ENCODE peak calls at places on chromosomes 4 and X, in five cellular contexts. One of them, this sample, is unnamed. For H3K4me1, the result is how much of the 10 kb centered on the place peaks cover.

GRCh38 chr4:16259531-16260246 is 33.4 kb upstream of the TAPT1 start:
- DNase-seq in PC-9: no peak
- DNase-seq in left lung: no peak
- DNase-seq in neuronal stem cell: no peak
- DNase-seq in aorta: no peak
- DNase-seq in this sample: no peak

GRCh38 chrX:8848921-8849320 is 47.7 kb upstream of the FAM9A start:
- DNase-seq in PC-9: peak
- DNase-seq in left lung: no peak
- DNase-seq in neuronal stem cell: no peak
- DNase-seq in aorta: no peak
- DNase-seq in this sample: peak

GRCh38 chr4:156560701-156561100 is 410.9 kb downstream of the PDGFC start:
- DNase-seq in PC-9: no peak
- DNase-seq in left lung: no peak
- DNase-seq in neuronal stem cell: no peak
- DNase-seq in aorta: no peak
- DNase-seq in this sample: no peak

GRCh38 chr4:174631901-174632758 is 109.8 kb upstream of the HPGD start:
- DNase-seq in PC-9: no peak
- DNase-seq in left lung: no peak
- DNase-seq in neuronal stem cell: peak
- DNase-seq in aorta: no peak
- DNase-seq in this sample: peak

GRCh38 chr4:59608466-59608865 is 1591.7 kb upstream of the ADGRL3 start:
- DNase-seq in PC-9: no peak
- DNase-seq in left lung: no peak
- DNase-seq in neuronal stem cell: no peak
- DNase-seq in aorta: no peak
- DNase-seq in this sample: peak

GRCh38 chrX:66074920-66075879 is 35.3 kb upstream of the VSIG4 start:
- DNase-seq in PC-9: no peak
- DNase-seq in left lung: peak
- DNase-seq in neuronal stem cell: no peak
- DNase-seq in aorta: peak
- DNase-seq in this sample: peak

GRCh38 chrX:24487576-24487975 is 22.5 kb downstream of the PDK3 start:
- DNase-seq in PC-9: no peak
- DNase-seq in left lung: no peak
- DNase-seq in neuronal stem cell: no peak
- DNase-seq in aorta: no peak
- DNase-seq in this sample: no peak

GRCh38 chr4:2725380-2725779 is 30.8 kb downstream of the TNIP2 start:
- DNase-seq in PC-9: no peak
- DNase-seq in left lung: peak
- DNase-seq in neuronal stem cell: no peak
- DNase-seq in aorta: no peak
- DNase-seq in this sample: peak

GRCh38 chr4:10083331-10083769 is 33.2 kb downstream of the WDR1 start:
- DNase-seq in PC-9: no peak
- DNase-seq in left lung: no peak
- DNase-seq in neuronal stem cell: no peak
- DNase-seq in aorta: peak
- DNase-seq in this sample: no peak

GRCh38 chr4:154294951-154295350 is 196.6 kb downstream of the DCHS2 start:
- DNase-seq in PC-9: no peak
- DNase-seq in left lung: no peak
- DNase-seq in neuronal stem cell: no peak
- DNase-seq in aorta: no peak
- DNase-seq in this sample: no peak

GRCh38 chrX:3938587-3938986 is 225.1 kb upstream of the PRKX start:
- DNase-seq in PC-9: no peak
- DNase-seq in left lung: no peak
- DNase-seq in neuronal stem cell: no peak
- DNase-seq in aorta: no peak
- DNase-seq in this sample: no peak

GRCh38 chr4:89161841-89162240 is 50.5 kb downstream of the TIGD2 start:
- DNase-seq in PC-9: no peak
- DNase-seq in left lung: no peak
- DNase-seq in neuronal stem cell: no peak
- DNase-seq in aorta: no peak
- DNase-seq in this sample: peak

GRCh38 chrX:129678881-129679195 is 24.1 kb upstream of the APLN start:
- DNase-seq in PC-9: no peak
- DNase-seq in left lung: no peak
- DNase-seq in neuronal stem cell: no peak
- DNase-seq in aorta: no peak
- DNase-seq in this sample: peak

GRCh38 chrX:33175201-33175600 is 36.1 kb downstream of the DMD start:
- DNase-seq in PC-9: no peak
- DNase-seq in left lung: no peak
- DNase-seq in neuronal stem cell: no peak
- DNase-seq in aorta: no peak
- DNase-seq in this sample: no peak

GRCh38 chrX:40947276-40947675 is 138.0 kb upstream of the USP9X start:
- DNase-seq in PC-9: no peak
- DNase-seq in left lung: no peak
- DNase-seq in neuronal stem cell: no peak
- DNase-seq in aorta: no peak
- DNase-seq in this sample: no peak

GRCh38 chr4:30854566-30854965 is 134.4 kb downstream of the PCDH7 start:
- DNase-seq in PC-9: no peak
- DNase-seq in left lung: no peak
- DNase-seq in neuronal stem cell: no peak
- DNase-seq in aorta: no peak
- DNase-seq in this sample: peak

GRCh38 chr4:81424336-81424735 is 47.4 kb downstream of the RASGEF1B start:
- DNase-seq in PC-9: no peak
- DNase-seq in left lung: no peak
- DNase-seq in neuronal stem cell: no peak
- DNase-seq in aorta: no peak
- DNase-seq in this sample: no peak

GRCh38 chrX:39945709-39946108 is 152.0 kb downstream of the BCOR start:
- DNase-seq in PC-9: no peak
- DNase-seq in left lung: no peak
- DNase-seq in neuronal stem cell: no peak
- DNase-seq in aorta: no peak
- DNase-seq in this sample: no peak

GRCh38 chr4:45985038-45985437 is 138.8 kb downstream of the GABRG1 start:
- DNase-seq in PC-9: no peak
- DNase-seq in left lung: no peak
- DNase-seq in neuronal stem cell: no peak
- DNase-seq in aorta: no peak
- DNase-seq in this sample: no peak

GRCh38 chr4:42310343-42310742 is 86.9 kb upstream of the SHISA3 start:
- DNase-seq in PC-9: no peak
- DNase-seq in left lung: no peak
- DNase-seq in neuronal stem cell: no peak
- DNase-seq in aorta: no peak
- DNase-seq in this sample: no peak

GRCh38 chrX:131402124-131402811 is 113.2 kb upstream of the IGSF1 start:
- DNase-seq in PC-9: no peak
- DNase-seq in left lung: no peak
- DNase-seq in neuronal stem cell: no peak
- DNase-seq in aorta: no peak
- DNase-seq in this sample: no peak

GRCh38 chr4:85824166-85824945 is 349.4 kb downstream of the ARHGAP24 start:
- DNase-seq in PC-9: no peak
- DNase-seq in left lung: no peak
- DNase-seq in neuronal stem cell: no peak
- DNase-seq in aorta: no peak
- DNase-seq in this sample: no peak

GRCh38 chrX:13885591-13885990 is 68.7 kb upstream of the GPM6B start:
- DNase-seq in PC-9: no peak
- DNase-seq in left lung: no peak
- DNase-seq in neuronal stem cell: no peak
- DNase-seq in aorta: no peak
- DNase-seq in this sample: no peak

GRCh38 chrX:33272986-33273385 is 61.6 kb upstream of the DMD start:
- DNase-seq in PC-9: no peak
- DNase-seq in left lung: no peak
- DNase-seq in neuronal stem cell: no peak
- DNase-seq in aorta: no peak
- DNase-seq in this sample: no peak

GRCh38 chr4:188275686-188276085 is 136.4 kb downstream of the TRIML1 start:
- DNase-seq in PC-9: no peak
- DNase-seq in left lung: no peak
- DNase-seq in neuronal stem cell: no peak
- DNase-seq in aorta: no peak
- DNase-seq in this sample: peak

GRCh38 chr4:7486101-7486500 is 51.4 kb upstream of the PSAPL1 start:
- DNase-seq in PC-9: no peak
- DNase-seq in left lung: no peak
- DNase-seq in neuronal stem cell: no peak
- DNase-seq in aorta: no peak
- DNase-seq in this sample: no peak

GRCh38 chrX:13694983-13695382 is 6.1 kb downstream of the RAB9A start:
- DNase-seq in PC-9: no peak
- DNase-seq in left lung: no peak
- DNase-seq in neuronal stem cell: no peak
- DNase-seq in aorta: no peak
- DNase-seq in this sample: no peak

DNA sequence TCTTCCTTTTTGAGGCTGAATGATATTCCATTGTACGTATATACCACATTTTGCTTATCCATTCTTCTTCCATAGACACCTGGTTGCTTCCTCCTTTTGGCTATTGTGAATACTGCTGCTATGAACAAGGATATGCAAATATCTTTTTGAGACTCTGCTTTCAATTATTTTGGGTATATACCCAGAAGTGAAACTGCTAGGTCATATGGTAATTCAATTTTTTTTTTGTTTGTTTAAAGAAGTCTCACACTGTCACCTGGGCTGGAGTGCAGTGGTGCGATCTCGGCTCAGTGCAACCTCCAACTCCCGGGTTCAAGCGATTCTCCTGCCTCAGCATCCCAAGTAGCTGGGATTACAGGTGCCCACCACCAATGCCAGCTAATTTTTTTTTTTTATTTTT is 75.3 kb downstream of the METTL14 start:
- DNase-seq in PC-9: no peak
- DNase-seq in left lung: no peak
- DNase-seq in neuronal stem cell: no peak
- DNase-seq in aorta: no peak
- DNase-seq in this sample: no peak
- H3K4me1 ChIP-seq in PC-9: under half
- H3K4me1 ChIP-seq in left lung: under half
- H3K4me1 ChIP-seq in neuronal stem cell: under half
- H3K4me1 ChIP-seq in aorta: under half
- H3K4me1 ChIP-seq in this sample: under half

GRCh38 chr4:6271206-6271605 is 1.6 kb downstream of the WFS1 start:
- DNase-seq in PC-9: no peak
- DNase-seq in left lung: no peak
- DNase-seq in neuronal stem cell: no peak
- DNase-seq in aorta: no peak
- DNase-seq in this sample: no peak
- H3K4me1 ChIP-seq in PC-9: under half
- H3K4me1 ChIP-seq in left lung: under half
- H3K4me1 ChIP-seq in neuronal stem cell: under half
- H3K4me1 ChIP-seq in aorta: under half
- H3K4me1 ChIP-seq in this sample: under half

GRCh38 chr4:6275898-6276563 is 6.4 kb downstream of the WFS1 start:
- DNase-seq in PC-9: no peak
- DNase-seq in left lung: no peak
- DNase-seq in neuronal stem cell: no peak
- DNase-seq in aorta: no peak
- DNase-seq in this sample: no peak
- H3K4me1 ChIP-seq in PC-9: under half
- H3K4me1 ChIP-seq in left lung: under half
- H3K4me1 ChIP-seq in neuronal stem cell: under half
- H3K4me1 ChIP-seq in aorta: under half
- H3K4me1 ChIP-seq in this sample: under half

GRCh38 chr4:40243390-40243948 is 46.6 kb downstream of the RHOH start:
- DNase-seq in PC-9: no peak
- DNase-seq in left lung: no peak
- DNase-seq in neuronal stem cell: no peak
- DNase-seq in aorta: no peak
- DNase-seq in this sample: no peak

GRCh38 chr4:40241026-40241425 is 44.2 kb downstream of the RHOH start:
- DNase-seq in PC-9: no peak
- DNase-seq in left lung: no peak
- DNase-seq in neuronal stem cell: no peak
- DNase-seq in aorta: no peak
- DNase-seq in this sample: no peak

GRCh38 chr4:40238700-40239548 is 42.1 kb downstream of the RHOH start:
- DNase-seq in PC-9: no peak
- DNase-seq in left lung: peak
- DNase-seq in neuronal stem cell: no peak
- DNase-seq in aorta: no peak
- DNase-seq in this sample: no peak

GRCh38 chr4:40240040-40240653 is 43.3 kb downstream of the RHOH start:
- DNase-seq in PC-9: no peak
- DNase-seq in left lung: no peak
- DNase-seq in neuronal stem cell: no peak
- DNase-seq in aorta: no peak
- DNase-seq in this sample: peak

DNA sequence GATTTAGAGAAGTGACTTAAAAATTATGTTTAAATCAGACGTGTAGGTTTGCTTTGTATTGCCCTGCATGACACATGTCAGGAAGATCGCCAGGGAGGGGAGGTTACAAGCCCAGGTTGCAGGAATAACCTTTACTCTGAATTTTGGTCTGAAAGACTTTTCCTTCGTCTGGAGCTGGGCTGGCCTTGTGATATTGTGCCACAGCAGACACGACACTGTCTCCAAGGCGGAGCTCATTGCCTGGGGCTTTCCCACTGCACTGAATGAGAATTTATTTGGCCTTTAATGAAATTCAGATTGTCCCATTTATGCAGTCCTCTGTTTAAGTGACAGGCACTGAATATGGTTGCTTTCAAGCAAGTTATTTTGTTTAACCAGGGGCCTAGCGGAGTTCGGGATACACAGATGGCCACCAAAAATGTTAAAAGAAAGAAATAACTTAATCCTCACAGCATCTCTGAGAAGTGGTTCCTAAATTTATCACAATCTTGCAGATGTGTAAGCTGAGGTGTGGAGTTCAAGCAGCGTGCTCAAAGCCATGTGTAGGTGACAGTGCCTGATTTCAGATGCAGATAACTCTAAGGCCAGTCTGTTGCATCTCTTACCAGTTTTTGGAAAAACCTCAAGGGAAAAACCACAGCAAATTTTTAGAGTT is 45.2 kb downstream of the RHOH start:
- DNase-seq in PC-9: no peak
- DNase-seq in left lung: no peak
- DNase-seq in neuronal stem cell: no peak
- DNase-seq in aorta: no peak
- DNase-seq in this sample: no peak
- H3K4me1 ChIP-seq in PC-9: under half
- H3K4me1 ChIP-seq in left lung: under half
- H3K4me1 ChIP-seq in neuronal stem cell: under half
- H3K4me1 ChIP-seq in aorta: under half
- H3K4me1 ChIP-seq in this sample: under half

This sample was measured in PC-3.